ENCODE peak calls at places on chromosomes 2 and 18, in nine cellular contexts. V is endothelial cell, Y is progenitor cell of endocrine pancreas, P is neural progenitor cell, U is HCT116, G is AG09309, H is fibroblast of mammary gland, A is Calu3, F is PC-9. M is an unnamed sample.
A peak's percentile ranks its signal among the peaks of the same experiment; 100 is the strongest.

GRCh38 chr2:12116228-12116750 is 369.9 kb downstream of the LPIN1 start:
- DNase-seq in V (no peak), Y (no peak), P (no peak), U (no peak), G (no peak), H (no peak), A (no peak), F (no peak), M (no peak)

GRCh38 chr2:216139884-216140283 is 30.7 kb downstream of the XRCC5 start:
- DNase-seq in V (peak; percentile 18), Y (no peak), P (peak; percentile 26), U (peak; percentile 21), G (no peak), H (no peak), A (peak; percentile 17), F (no peak), M (no peak)

GRCh38 chr2:83368916-83369315 is 1090.2 kb downstream of the SUCLG1 start:
- DNase-seq in V (no peak), Y (no peak), P (no peak), U (no peak), G (no peak), H (no peak), A (no peak), F (no peak), M (no peak)

GRCh38 chr2:61707984-61708852 is 145.6 kb downstream of the FAM161A start:
- DNase-seq in V (no peak), Y (no peak), P (peak; percentile 18), U (no peak), G (no peak), H (peak; percentile 31), A (peak; percentile 16), F (peak; percentile 40), M (no peak)

GRCh38 chr2:26068602-26069298 is 34.9 kb downstream of the RAB10 start:
- DNase-seq in V (no peak), Y (no peak), P (no peak), U (peak; percentile 46), G (peak; percentile 57), H (peak; percentile 90), A (peak; percentile 18), F (peak; percentile 17), M (no peak)

GRCh38 chr2:143807677-143808076 is 678.5 kb downstream of the ARHGAP15 start:
- DNase-seq in V (no peak), Y (no peak), P (no peak), U (no peak), G (no peak), H (peak; percentile 34), A (no peak), F (no peak), M (no peak)

GRCh38 chr2:165176780-165177179 is 27.1 kb downstream of the SCN3A start:
- DNase-seq in V (no peak), Y (no peak), P (no peak), U (no peak), G (no peak), H (no peak), A (no peak), F (no peak), M (no peak)

GRCh38 chr2:25276569-25277465 is 64.9 kb downstream of the DNMT3A start:
- DNase-seq in V (peak; percentile 91), Y (peak; percentile 66), P (peak; percentile 84), U (no peak), G (no peak), H (no peak), A (peak; percentile 80), F (no peak), M (peak; percentile 77)

GRCh38 chr18:23207994-23208393 is 72.7 kb downstream of the CABLES1 start:
- DNase-seq in V (no peak), Y (no peak), P (no peak), U (no peak), G (no peak), H (no peak), A (no peak), F (no peak), M (no peak)

GRCh38 chr18:23209031-23209430 is 73.7 kb downstream of the CABLES1 start:
- DNase-seq in V (no peak), Y (no peak), P (no peak), U (no peak), G (no peak), H (no peak), A (no peak), F (no peak), M (no peak)

GRCh38 chr18:23205980-23206379 is 70.7 kb downstream of the CABLES1 start:
- DNase-seq in V (no peak), Y (no peak), P (no peak), U (no peak), G (no peak), H (no peak), A (no peak), F (no peak), M (no peak)

GRCh38 chr18:23208600-23208999 is 73.3 kb downstream of the CABLES1 start:
- DNase-seq in V (no peak), Y (no peak), P (no peak), U (no peak), G (no peak), H (no peak), A (no peak), F (no peak), M (no peak)

DNA sequence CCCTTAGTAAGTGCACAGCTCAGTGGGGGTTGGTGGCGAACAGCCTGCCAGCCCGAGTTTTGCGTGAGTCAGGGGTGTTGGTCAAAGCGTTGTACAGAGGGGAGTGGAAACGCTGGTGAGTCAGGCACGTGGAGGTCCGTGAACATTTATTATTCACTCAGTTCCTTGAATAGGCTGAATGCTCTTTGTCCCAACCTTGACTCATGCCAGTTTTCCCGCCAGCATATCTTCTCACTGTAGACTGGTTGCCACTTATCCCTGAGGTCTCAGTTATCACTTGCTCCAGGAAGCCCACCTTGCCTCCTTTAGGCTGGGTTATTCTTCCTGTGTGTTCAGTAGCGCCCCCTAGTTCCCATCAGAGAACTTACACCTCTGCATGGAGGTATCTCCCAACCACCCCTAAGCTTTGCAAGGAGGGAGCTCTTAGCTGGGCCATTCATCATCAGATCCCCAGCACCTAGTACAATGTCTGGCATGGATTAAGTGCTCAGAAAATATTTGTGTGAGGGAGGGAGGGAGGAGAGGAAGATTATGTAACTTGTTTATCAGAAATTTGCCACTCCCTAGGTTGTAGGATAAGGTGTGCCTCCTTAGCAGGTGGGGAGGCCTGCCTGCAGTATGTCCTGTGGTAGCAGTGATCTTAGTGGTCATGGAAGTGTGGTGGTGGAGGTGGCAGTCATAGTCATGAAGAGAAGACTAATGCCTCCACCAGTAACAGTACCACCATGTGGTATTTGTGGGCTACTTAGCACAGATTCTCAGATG is 72.1 kb downstream of the CABLES1 start:
- DNase-seq in V (no peak), Y (no peak), P (peak; percentile 41), U (peak; percentile 8), G (no peak), H (peak; percentile 30), A (no peak), F (no peak), M (no peak)
- TF ChIP-seq CTCF in V (peak; percentile 49), Y (peak; percentile 18), P (peak; percentile 63), U (peak; percentile 80), G (peak; percentile 37), H (peak; percentile 45), A (peak; percentile 10), F (no peak), M (no peak)

GRCh38 chr2:188604579-188604978 is 312.9 kb downstream of the GULP1 start:
- DNase-seq in V (no peak), Y (no peak), P (no peak), U (no peak), G (no peak), H (no peak), A (no peak), F (no peak), M (no peak)

GRCh38 chr2:188607501-188607900 is 315.8 kb downstream of the GULP1 start:
- DNase-seq in V (no peak), Y (no peak), P (no peak), U (no peak), G (no peak), H (peak; percentile 35), A (no peak), F (no peak), M (no peak)

GRCh38 chr2:188609321-188610049 is 317.8 kb downstream of the GULP1 start:
- DNase-seq in V (no peak), Y (no peak), P (no peak), U (no peak), G (no peak), H (peak; percentile 74), A (no peak), F (no peak), M (no peak)

GRCh38 chr2:188610827-188611226 is 319.2 kb downstream of the GULP1 start:
- DNase-seq in V (no peak), Y (no peak), P (no peak), U (no peak), G (no peak), H (peak; percentile 61), A (no peak), F (no peak), M (no peak)

GRCh38 chr2:188610050-188610444 is 318.4 kb downstream of the GULP1 start:
- DNase-seq in V (no peak), Y (no peak), P (no peak), U (no peak), G (no peak), H (peak; percentile 67), A (no peak), F (no peak), M (no peak)
- TF ChIP-seq CTCF in V (no peak), Y (no peak), P (no peak), U (no peak), G (no peak), H (no peak), A (no peak), F (no peak), M (no peak)

GRCh38 chr2:47272031-47272864 is 117.1 kb upstream of the STPG4 start:
- DNase-seq in V (peak; percentile 74), Y (peak; percentile 61), P (peak; percentile 71), U (peak; percentile 26), G (no peak), H (peak; percentile 45), A (peak; percentile 79), F (peak; percentile 92), M (peak; percentile 58)

GRCh38 chr2:47276061-47276460 is 121.0 kb upstream of the STPG4 start:
- DNase-seq in V (no peak), Y (no peak), P (no peak), U (no peak), G (no peak), H (no peak), A (no peak), F (no peak), M (no peak)

GRCh38 chr2:47272905-47273758 is 118.0 kb upstream of the STPG4 start:
- DNase-seq in V (no peak), Y (no peak), P (no peak), U (no peak), G (no peak), H (no peak), A (no peak), F (no peak), M (no peak)

GRCh38 chr2:47274780-47275117 is 119.6 kb upstream of the STPG4 start:
- DNase-seq in V (no peak), Y (no peak), P (no peak), U (no peak), G (no peak), H (no peak), A (no peak), F (no peak), M (no peak)

GRCh38 chr2:47274054-47274779 is 119.1 kb upstream of the STPG4 start:
- DNase-seq in V (no peak), Y (no peak), P (no peak), U (no peak), G (no peak), H (peak; percentile 84), A (no peak), F (no peak), M (no peak)
- TF ChIP-seq CTCF in V (no peak), Y (no peak), P (no peak), U (no peak), G (no peak), H (no peak), A (no peak), F (no peak), M (no peak)

GRCh38 chr2:132667716-132668115 is 2.3 kb downstream of the LYPD1 start:
- DNase-seq in V (no peak), Y (no peak), P (no peak), U (no peak), G (no peak), H (no peak), A (no peak), F (no peak), M (no peak)

GRCh38 chr2:132668986-132669853 is 785 bp downstream of the LYPD1 start:
- DNase-seq in V (peak; percentile 18), Y (peak; percentile 14), P (peak; percentile 72), U (no peak), G (no peak), H (no peak), A (peak; percentile 67), F (peak; percentile 14), M (no peak)

GRCh38 chr2:132670104-132670960 is at the start of gene LYPD1:
- DNase-seq in V (peak; percentile 11), Y (peak; percentile 22), P (peak; percentile 47), U (no peak), G (no peak), H (no peak), A (peak; percentile 78), F (peak; percentile 64), M (peak; percentile 53)

GRCh38 chr2:132669854-132670103 is 226 bp downstream of the LYPD1 start:
- DNase-seq in V (peak; percentile 28), Y (peak; percentile 37), P (peak; percentile 84), U (no peak), G (no peak), H (no peak), A (no peak), F (peak; percentile 37), M (peak; percentile 58)

DNA sequence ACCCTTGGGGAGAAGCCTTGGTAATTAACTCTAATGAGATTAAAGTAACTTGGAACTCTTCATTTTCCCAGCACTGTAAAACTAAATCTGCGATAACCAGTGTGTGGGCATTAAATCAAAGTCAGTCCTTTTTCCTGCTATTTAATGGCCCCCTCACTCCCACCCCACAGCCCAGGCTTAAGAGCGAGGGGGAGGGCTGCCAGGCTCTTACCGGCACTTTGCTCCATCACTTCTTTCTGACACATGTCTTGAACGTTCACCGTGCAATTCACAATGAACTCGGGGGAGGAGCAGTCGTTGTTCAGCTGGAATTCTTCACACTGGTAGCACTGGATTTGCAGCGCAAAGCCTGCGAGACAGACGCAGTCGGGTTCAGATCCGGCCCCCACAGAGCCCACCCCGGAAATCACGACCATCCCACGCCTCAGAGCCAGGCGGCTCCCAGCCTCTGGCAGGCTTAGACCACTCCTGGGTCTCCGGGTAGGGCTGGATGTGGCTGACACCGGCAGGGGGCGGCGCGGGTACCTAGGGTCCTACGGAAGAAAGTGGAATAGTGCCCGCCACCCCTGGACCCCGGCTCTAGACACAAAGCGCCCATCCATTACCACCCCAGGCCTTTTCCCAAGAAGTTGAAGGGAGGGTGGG is 1.7 kb downstream of the LYPD1 start:
- DNase-seq in V (peak; percentile 55), Y (peak; percentile 40), P (peak; percentile 76), U (no peak), G (no peak), H (no peak), A (peak; percentile 74), F (no peak), M (peak; percentile 54)
- TF ChIP-seq CTCF in V (peak; percentile 33), Y (peak; percentile 61), P (peak; percentile 60), U (no peak), G (peak; percentile 23), H (no peak), A (peak; percentile 51), F (no peak), M (no peak)

M was measured in mesothelial cell of epicardium.